ENCODE peak calls at places on chromosome X, in six cellular contexts. K, R, D, Z, I and N are unnamed samples.

GRCh38 chrX:41516995-41517660 is 70.0 kb downstream of the NYX start:
- DNase-seq in I (no peak), R (no peak), D (no peak), Z (no peak), K (no peak), N (no peak)

GRCh38 chrX:68994135-68994882 is 165.5 kb downstream of the EFNB1 start:
- DNase-seq in K (peak), Z (no peak), I (no peak), D (no peak), R (no peak), N (no peak)

GRCh38 chrX:49627030-49627777 is 28.4 kb downstream of the GAGE1 start:
- DNase-seq in R (peak), K (no peak), Z (peak), D (no peak), I (no peak), N (no peak)

GRCh38 chrX:19709812-19710518 is 177.4 kb downstream of the SH3KBP1 start:
- DNase-seq in D (peak), K (no peak), I (no peak), R (no peak), Z (peak), N (no peak)

GRCh38 chrX:54794795-54795194 is 3.3 kb downstream of the ITIH6 start:
- DNase-seq in D (no peak), Z (no peak), R (no peak), I (no peak), K (no peak), N (no peak)

GRCh38 chrX:21176927-21177571 is 197.2 kb upstream of the CNKSR2 start:
- DNase-seq in I (no peak), D (no peak), R (no peak), K (no peak), Z (no peak), N (no peak)

GRCh38 chrX:13248867-13249521 is 70.9 kb downstream of the ATXN3L start:
- DNase-seq in D (no peak), I (no peak), K (no peak), R (no peak), Z (no peak), N (no peak)

GRCh38 chrX:153800746-153801145 is 6.3 kb downstream of the SSR4 start:
- DNase-seq in I (no peak), K (no peak), R (no peak), D (no peak), Z (no peak), N (no peak)

GRCh38 chrX:48509619-48510018 is 827 bp downstream of the PORCN start:
- DNase-seq in D (no peak), I (no peak), Z (no peak), R (no peak), K (no peak), N (no peak)

GRCh38 chrX:40140706-40141499 is 43.1 kb upstream of the BCOR start:
- DNase-seq in R (no peak), Z (peak), I (no peak), K (no peak), D (peak), N (no peak)

GRCh38 chrX:154715825-154716224 is 35.1 kb downstream of the GAB3 start:
- DNase-seq in D (no peak), R (no peak), Z (no peak), I (no peak), K (no peak), N (no peak)

GRCh38 chrX:14032383-14032782 is 2.7 kb upstream of the GEMIN8 start:
- DNase-seq in I (peak), D (peak), K (no peak), Z (peak), R (no peak), N (no peak)

GRCh38 chrX:153954618-153955450 is 10.4 kb upstream of the RENBP start:
- DNase-seq in D (no peak), R (no peak), I (no peak), Z (no peak), K (no peak), N (no peak)

GRCh38 chrX:24014388-24015018 is 12.5 kb downstream of the KLHL15 start:
- DNase-seq in R (peak), Z (no peak), K (no peak), D (peak), I (no peak), N (no peak)